ENCODE peak calls at places on chromosomes 13 and 19, in ten cellular contexts. One of them, this sample, is unnamed.

GRCh38 chr19:56119585-56119978 is 1.5 kb downstream of the ZNF787 start:
- DNase-seq in EL: peak
- DNase-seq in cardiac muscle cell: no peak
- DNase-seq in hypothalamus: no peak
- DNase-seq in C1 segment of cervical spinal cord: no peak
- DNase-seq in HuH-7: no peak
- DNase-seq in esophagus squamous epithelium: no peak
- DNase-seq in fibroblast of gingiva: peak
- DNase-seq in fibroblast of the conjunctiva: no peak
- DNase-seq in NCI-H510A treated with DMSO at 0.1 percent for 48 hours: no peak
- DNase-seq in this sample: no peak

GRCh38 chr13:25468330-25469178 is 96.8 kb downstream of the ATP8A2 start:
- DNase-seq in EL: peak
- DNase-seq in cardiac muscle cell: peak
- DNase-seq in hypothalamus: peak
- DNase-seq in C1 segment of cervical spinal cord: no peak
- DNase-seq in HuH-7: no peak
- DNase-seq in esophagus squamous epithelium: no peak
- DNase-seq in fibroblast of gingiva: no peak
- DNase-seq in fibroblast of the conjunctiva: no peak
- DNase-seq in NCI-H510A treated with DMSO at 0.1 percent for 48 hours: peak
- DNase-seq in this sample: no peak

GRCh38 chr19:58056861-58057260 is 2.2 kb upstream of the ZNF135 start:
- DNase-seq in EL: no peak
- DNase-seq in cardiac muscle cell: no peak
- DNase-seq in hypothalamus: no peak
- DNase-seq in C1 segment of cervical spinal cord: no peak
- DNase-seq in HuH-7: no peak
- DNase-seq in esophagus squamous epithelium: no peak
- DNase-seq in fibroblast of gingiva: no peak
- DNase-seq in fibroblast of the conjunctiva: no peak
- DNase-seq in NCI-H510A treated with DMSO at 0.1 percent for 48 hours: no peak
- DNase-seq in this sample: no peak

GRCh38 chr19:38285567-38285966 is 18.5 kb upstream of the C19orf33 start:
- DNase-seq in EL: peak
- DNase-seq in cardiac muscle cell: no peak
- DNase-seq in hypothalamus: no peak
- DNase-seq in C1 segment of cervical spinal cord: no peak
- DNase-seq in HuH-7: no peak
- DNase-seq in esophagus squamous epithelium: no peak
- DNase-seq in fibroblast of gingiva: peak
- DNase-seq in fibroblast of the conjunctiva: no peak
- DNase-seq in NCI-H510A treated with DMSO at 0.1 percent for 48 hours: no peak
- DNase-seq in this sample: no peak

GRCh38 chr13:113928701-113929627 is 44.9 kb downstream of the C13orf46 start:
- DNase-seq in EL: peak
- DNase-seq in cardiac muscle cell: no peak
- DNase-seq in hypothalamus: no peak
- DNase-seq in C1 segment of cervical spinal cord: peak
- DNase-seq in HuH-7: no peak
- DNase-seq in esophagus squamous epithelium: no peak
- DNase-seq in fibroblast of gingiva: peak
- DNase-seq in fibroblast of the conjunctiva: peak
- DNase-seq in NCI-H510A treated with DMSO at 0.1 percent for 48 hours: no peak
- DNase-seq in this sample: peak

GRCh38 chr13:44107357-44108121 is 227.8 kb downstream of the LACC1 start:
- DNase-seq in EL: no peak
- DNase-seq in cardiac muscle cell: no peak
- DNase-seq in hypothalamus: no peak
- DNase-seq in C1 segment of cervical spinal cord: no peak
- DNase-seq in HuH-7: no peak
- DNase-seq in esophagus squamous epithelium: no peak
- DNase-seq in fibroblast of gingiva: no peak
- DNase-seq in fibroblast of the conjunctiva: no peak
- DNase-seq in NCI-H510A treated with DMSO at 0.1 percent for 48 hours: no peak
- DNase-seq in this sample: no peak

GRCh38 chr19:17264641-17264979 is at the start of gene USHBP1:
- DNase-seq in EL: no peak
- DNase-seq in cardiac muscle cell: no peak
- DNase-seq in hypothalamus: no peak
- DNase-seq in C1 segment of cervical spinal cord: no peak
- DNase-seq in HuH-7: no peak
- DNase-seq in esophagus squamous epithelium: no peak
- DNase-seq in fibroblast of gingiva: no peak
- DNase-seq in fibroblast of the conjunctiva: no peak
- DNase-seq in NCI-H510A treated with DMSO at 0.1 percent for 48 hours: no peak
- DNase-seq in this sample: no peak

GRCh38 chr19:1254081-1254527 is 5.7 kb downstream of the MIDN start:
- DNase-seq in EL: no peak
- DNase-seq in cardiac muscle cell: no peak
- DNase-seq in hypothalamus: peak
- DNase-seq in C1 segment of cervical spinal cord: peak
- DNase-seq in HuH-7: no peak
- DNase-seq in esophagus squamous epithelium: no peak
- DNase-seq in fibroblast of gingiva: peak
- DNase-seq in fibroblast of the conjunctiva: no peak
- DNase-seq in NCI-H510A treated with DMSO at 0.1 percent for 48 hours: no peak
- DNase-seq in this sample: no peak

GRCh38 chr13:43390101-43390500 is 366.7 kb downstream of the DNAJC15 start:
- DNase-seq in EL: no peak
- DNase-seq in cardiac muscle cell: no peak
- DNase-seq in hypothalamus: no peak
- DNase-seq in C1 segment of cervical spinal cord: no peak
- DNase-seq in HuH-7: no peak
- DNase-seq in esophagus squamous epithelium: no peak
- DNase-seq in fibroblast of gingiva: peak
- DNase-seq in fibroblast of the conjunctiva: peak
- DNase-seq in NCI-H510A treated with DMSO at 0.1 percent for 48 hours: no peak
- DNase-seq in this sample: no peak

GRCh38 chr19:29683009-29683408 is 17.7 kb downstream of the PLEKHF1 start:
- DNase-seq in EL: no peak
- DNase-seq in cardiac muscle cell: no peak
- DNase-seq in hypothalamus: peak
- DNase-seq in C1 segment of cervical spinal cord: peak
- DNase-seq in HuH-7: no peak
- DNase-seq in esophagus squamous epithelium: no peak
- DNase-seq in fibroblast of gingiva: no peak
- DNase-seq in fibroblast of the conjunctiva: no peak
- DNase-seq in NCI-H510A treated with DMSO at 0.1 percent for 48 hours: no peak
- DNase-seq in this sample: no peak

GRCh38 chr19:48676887-48677286 is 4.1 kb upstream of the NTN5 start:
- DNase-seq in EL: no peak
- DNase-seq in cardiac muscle cell: no peak
- DNase-seq in hypothalamus: no peak
- DNase-seq in C1 segment of cervical spinal cord: no peak
- DNase-seq in HuH-7: no peak
- DNase-seq in esophagus squamous epithelium: no peak
- DNase-seq in fibroblast of gingiva: no peak
- DNase-seq in fibroblast of the conjunctiva: no peak
- DNase-seq in NCI-H510A treated with DMSO at 0.1 percent for 48 hours: no peak
- DNase-seq in this sample: no peak

GRCh38 chr13:103703246-103703645 is 637.0 kb upstream of the SLC10A2 start:
- DNase-seq in EL: no peak
- DNase-seq in cardiac muscle cell: no peak
- DNase-seq in hypothalamus: no peak
- DNase-seq in C1 segment of cervical spinal cord: no peak
- DNase-seq in HuH-7: no peak
- DNase-seq in esophagus squamous epithelium: no peak
- DNase-seq in fibroblast of gingiva: no peak
- DNase-seq in fibroblast of the conjunctiva: no peak
- DNase-seq in NCI-H510A treated with DMSO at 0.1 percent for 48 hours: no peak
- DNase-seq in this sample: no peak

GRCh38 chr13:112142401-112142930 is 75.5 kb downstream of the SOX1 start:
- DNase-seq in EL: no peak
- DNase-seq in cardiac muscle cell: no peak
- DNase-seq in hypothalamus: no peak
- DNase-seq in C1 segment of cervical spinal cord: no peak
- DNase-seq in HuH-7: no peak
- DNase-seq in esophagus squamous epithelium: no peak
- DNase-seq in fibroblast of gingiva: no peak
- DNase-seq in fibroblast of the conjunctiva: no peak
- DNase-seq in NCI-H510A treated with DMSO at 0.1 percent for 48 hours: no peak
- DNase-seq in this sample: no peak

GRCh38 chr13:96089749-96090239 is at the start of gene HS6ST3:
- DNase-seq in EL: peak
- DNase-seq in cardiac muscle cell: peak
- DNase-seq in hypothalamus: no peak
- DNase-seq in C1 segment of cervical spinal cord: no peak
- DNase-seq in HuH-7: no peak
- DNase-seq in esophagus squamous epithelium: no peak
- DNase-seq in fibroblast of gingiva: peak
- DNase-seq in fibroblast of the conjunctiva: no peak
- DNase-seq in NCI-H510A treated with DMSO at 0.1 percent for 48 hours: peak
- DNase-seq in this sample: no peak

GRCh38 chr13:73903561-73903960 is 230.6 kb downstream of the KLF12 start:
- DNase-seq in EL: no peak
- DNase-seq in cardiac muscle cell: no peak
- DNase-seq in hypothalamus: no peak
- DNase-seq in C1 segment of cervical spinal cord: no peak
- DNase-seq in HuH-7: no peak
- DNase-seq in esophagus squamous epithelium: no peak
- DNase-seq in fibroblast of gingiva: no peak
- DNase-seq in fibroblast of the conjunctiva: no peak
- DNase-seq in NCI-H510A treated with DMSO at 0.1 percent for 48 hours: no peak
- DNase-seq in this sample: no peak

GRCh38 chr19:56884481-56884880 is 44.0 kb upstream of the PEG3 start:
- DNase-seq in EL: no peak
- DNase-seq in cardiac muscle cell: no peak
- DNase-seq in hypothalamus: no peak
- DNase-seq in C1 segment of cervical spinal cord: no peak
- DNase-seq in HuH-7: no peak
- DNase-seq in esophagus squamous epithelium: no peak
- DNase-seq in fibroblast of gingiva: no peak
- DNase-seq in fibroblast of the conjunctiva: no peak
- DNase-seq in NCI-H510A treated with DMSO at 0.1 percent for 48 hours: no peak
- DNase-seq in this sample: no peak

GRCh38 chr13:22422712-22423111 is 751.8 kb downstream of the FGF9 start:
- DNase-seq in EL: no peak
- DNase-seq in cardiac muscle cell: no peak
- DNase-seq in hypothalamus: no peak
- DNase-seq in C1 segment of cervical spinal cord: no peak
- DNase-seq in HuH-7: no peak
- DNase-seq in esophagus squamous epithelium: no peak
- DNase-seq in fibroblast of gingiva: no peak
- DNase-seq in fibroblast of the conjunctiva: no peak
- DNase-seq in NCI-H510A treated with DMSO at 0.1 percent for 48 hours: no peak
- DNase-seq in this sample: no peak

GRCh38 chr19:49643466-49643865 is 1.5 kb downstream of the SCAF1 start:
- DNase-seq in EL: no peak
- DNase-seq in cardiac muscle cell: no peak
- DNase-seq in hypothalamus: no peak
- DNase-seq in C1 segment of cervical spinal cord: no peak
- DNase-seq in HuH-7: no peak
- DNase-seq in esophagus squamous epithelium: no peak
- DNase-seq in fibroblast of gingiva: no peak
- DNase-seq in fibroblast of the conjunctiva: no peak
- DNase-seq in NCI-H510A treated with DMSO at 0.1 percent for 48 hours: no peak
- DNase-seq in this sample: no peak

GRCh38 chr19:38059897-38060296 is 152.9 kb downstream of the SIPA1L3 start:
- DNase-seq in EL: no peak
- DNase-seq in cardiac muscle cell: no peak
- DNase-seq in hypothalamus: no peak
- DNase-seq in C1 segment of cervical spinal cord: no peak
- DNase-seq in HuH-7: no peak
- DNase-seq in esophagus squamous epithelium: no peak
- DNase-seq in fibroblast of gingiva: no peak
- DNase-seq in fibroblast of the conjunctiva: no peak
- DNase-seq in NCI-H510A treated with DMSO at 0.1 percent for 48 hours: peak
- DNase-seq in this sample: no peak

GRCh38 chr13:113814435-113814821 is 49.4 kb downstream of the GAS6 start:
- DNase-seq in EL: peak
- DNase-seq in cardiac muscle cell: no peak
- DNase-seq in hypothalamus: no peak
- DNase-seq in C1 segment of cervical spinal cord: no peak
- DNase-seq in HuH-7: no peak
- DNase-seq in esophagus squamous epithelium: no peak
- DNase-seq in fibroblast of gingiva: no peak
- DNase-seq in fibroblast of the conjunctiva: no peak
- DNase-seq in NCI-H510A treated with DMSO at 0.1 percent for 48 hours: no peak
- DNase-seq in this sample: no peak

GRCh38 chr19:19602136-19602712 is 16.3 kb downstream of the PBX4 start:
- DNase-seq in EL: no peak
- DNase-seq in cardiac muscle cell: no peak
- DNase-seq in hypothalamus: no peak
- DNase-seq in C1 segment of cervical spinal cord: no peak
- DNase-seq in HuH-7: no peak
- DNase-seq in esophagus squamous epithelium: no peak
- DNase-seq in fibroblast of gingiva: no peak
- DNase-seq in fibroblast of the conjunctiva: no peak
- DNase-seq in NCI-H510A treated with DMSO at 0.1 percent for 48 hours: no peak
- DNase-seq in this sample: no peak

GRCh38 chr13:19864018-19864338 is 529 bp upstream of the ZMYM5 start:
- DNase-seq in EL: peak
- DNase-seq in cardiac muscle cell: no peak
- DNase-seq in hypothalamus: peak
- DNase-seq in C1 segment of cervical spinal cord: no peak
- DNase-seq in HuH-7: peak
- DNase-seq in esophagus squamous epithelium: peak
- DNase-seq in fibroblast of gingiva: peak
- DNase-seq in fibroblast of the conjunctiva: peak
- DNase-seq in NCI-H510A treated with DMSO at 0.1 percent for 48 hours: peak
- DNase-seq in this sample: no peak

GRCh38 chr13:27929868-27930267 is 10.1 kb downstream of the PDX1 start:
- DNase-seq in EL: no peak
- DNase-seq in cardiac muscle cell: no peak
- DNase-seq in hypothalamus: no peak
- DNase-seq in C1 segment of cervical spinal cord: no peak
- DNase-seq in HuH-7: no peak
- DNase-seq in esophagus squamous epithelium: no peak
- DNase-seq in fibroblast of gingiva: no peak
- DNase-seq in fibroblast of the conjunctiva: no peak
- DNase-seq in NCI-H510A treated with DMSO at 0.1 percent for 48 hours: no peak
- DNase-seq in this sample: no peak

GRCh38 chr13:91544723-91545122 is 146.3 kb downstream of the GPC5 start:
- DNase-seq in EL: no peak
- DNase-seq in cardiac muscle cell: peak
- DNase-seq in hypothalamus: no peak
- DNase-seq in C1 segment of cervical spinal cord: no peak
- DNase-seq in HuH-7: peak
- DNase-seq in esophagus squamous epithelium: no peak
- DNase-seq in fibroblast of gingiva: no peak
- DNase-seq in fibroblast of the conjunctiva: no peak
- DNase-seq in NCI-H510A treated with DMSO at 0.1 percent for 48 hours: no peak
- DNase-seq in this sample: no peak